ENCODE peak calls at places on chromosomes 11 and 22, in six cellular contexts. T is IMR-90; H is thoracic aorta; Q is ovary; U is SK-N-SH; M is CD8-positive, alpha-beta T cell. A is an unnamed sample. For H3K27me3 and H3K9me3, the result is how much of the 10 kb centered on the place peaks cover.

GRCh38 chr11:59755701-59756495 is 722 bp downstream of the STX3 start:
- DNase-seq in U (peak), Q (peak), T (peak), M (no peak), H (peak), A (peak)

GRCh38 chr11:59175104-59175503 is 3.2 kb downstream of the DTX4 start:
- DNase-seq in H (no peak), M (no peak), Q (no peak), T (no peak), U (no peak), A (peak)

GRCh38 chr22:44567846-44568493 is 69.9 kb upstream of the RTL6 start:
- DNase-seq in M (peak), T (peak), H (no peak), U (no peak), Q (peak), A (peak)

GRCh38 chr22:30079952-30080533 is at the start of gene HORMAD2:
- DNase-seq in Q (no peak), U (no peak), H (no peak), T (no peak), M (no peak), A (no peak)

GRCh38 chr11:125062931-125063428 is at the start of gene SLC37A2:
- DNase-seq in H (peak), T (peak), M (no peak), U (peak), Q (peak), A (peak)

GRCh38 chr22:43241699-43242386 is 54.9 kb upstream of the TTLL12 start:
- DNase-seq in H (no peak), M (no peak), U (no peak), T (no peak), Q (no peak), A (no peak)

GRCh38 chr11:36454991-36455611 is 55.0 kb downstream of the TRAF6 start:
- DNase-seq in U (no peak), H (no peak), T (no peak), M (no peak), Q (peak), A (peak)

GRCh38 chr11:33721291-33721840 is 14.9 kb downstream of the CD59 start:
- DNase-seq in U (no peak), H (no peak), T (peak), Q (no peak), M (no peak), A (peak)

GRCh38 chr11:15657264-15657663 is 542.5 kb downstream of the INSC start:
- DNase-seq in T (no peak), Q (no peak), H (no peak), U (no peak), M (no peak), A (no peak)

GRCh38 chr22:27331526-27332281 is 469.9 kb downstream of the MN1 start:
- DNase-seq in T (peak), H (peak), M (no peak), U (peak), Q (peak), A (no peak)

GRCh38 chr11:30454108-30454507 is 131.2 kb downstream of the ARL14EP start:
- DNase-seq in T (no peak), Q (no peak), H (no peak), M (no peak), U (no peak), A (no peak)

GRCh38 chr22:31615940-31616314 is 46.1 kb downstream of the PISD start:
- DNase-seq in T (no peak), M (no peak), Q (no peak), H (no peak), U (no peak), A (no peak)

GRCh38 chr22:44578516-44579230 is 80.6 kb upstream of the RTL6 start:
- DNase-seq in U (no peak), T (no peak), H (no peak), Q (no peak), M (no peak), A (no peak)

GRCh38 chr22:17969732-17970131 is 54.6 kb downstream of the MICAL3 start:
- DNase-seq in M (no peak), H (peak), Q (peak), T (peak), U (no peak), A (no peak)

GRCh38 chr22:30773919-30774318 is 79.2 kb downstream of the OSBP2 start:
- DNase-seq in Q (no peak), H (no peak), M (no peak), T (no peak), U (no peak), A (no peak)

GRCh38 chr11:80167766-80168165 is 726.9 kb upstream of the TENM4 start:
- DNase-seq in T (no peak), Q (no peak), H (no peak), U (no peak), M (no peak), A (no peak)

GRCh38 chr11:110829873-110830272 is 117.6 kb upstream of the ARHGAP20 start:
- DNase-seq in H (no peak), U (no peak), Q (no peak), M (no peak), T (no peak), A (no peak)

GRCh38 chr11:132976115-132976514 is 556.2 kb downstream of the OPCML start:
- DNase-seq in T (no peak), H (no peak), Q (no peak), U (no peak), M (no peak), A (no peak)

GRCh38 chr11:62370743-62371440 is 33.6 kb downstream of the ASRGL1 start:
- DNase-seq in U (no peak), Q (no peak), M (peak), T (no peak), H (no peak), A (no peak)

GRCh38 chr11:47144541-47144940 is 32.1 kb downstream of the ARFGAP2 start:
- DNase-seq in U (no peak), H (no peak), Q (no peak), M (no peak), T (no peak), A (no peak)

GRCh38 chr22:39185601-39186012 is 33.1 kb upstream of the CBX7 start:
- DNase-seq in T (peak), M (no peak), H (no peak), U (no peak), Q (no peak), A (no peak)

GRCh38 chr11:102226702-102227101 is 90.6 kb upstream of the BIRC3 start:
- DNase-seq in Q (no peak), M (no peak), U (no peak), H (no peak), T (peak), A (no peak)

GRCh38 chr11:76257040-76257730 is 50.9 kb upstream of the WNT11 start:
- DNase-seq in Q (no peak), U (no peak), H (no peak), M (no peak), T (no peak), A (no peak)

GRCh38 chr11:71080239-71081097 is 171.9 kb downstream of the SHANK2 start:
- DNase-seq in T (peak), M (no peak), U (peak), H (no peak), Q (no peak), A (peak)

GRCh38 chr11:27291954-27292641 is 70.9 kb downstream of the CCDC34 start:
- DNase-seq in U (no peak), M (no peak), T (no peak), H (no peak), Q (no peak), A (no peak)

GRCh38 chr11:101913631-101914030 is 1.2 kb upstream of the CEP126 start:
- DNase-seq in Q (no peak), U (no peak), H (no peak), T (no peak), M (no peak), A (no peak)

GRCh38 chr11:25793637-25794036 is 538.3 kb upstream of the ANO3 start:
- DNase-seq in U (no peak), H (no peak), Q (no peak), M (no peak), T (no peak), A (no peak)

GRCh38 chr11:79940165-79940564 is 499.3 kb upstream of the TENM4 start:
- DNase-seq in M (no peak), H (no peak), T (peak), Q (no peak), U (no peak), A (no peak)

GRCh38 chr11:120674537-120674936 is 163.0 kb downstream of the GRIK4 start:
- DNase-seq in M (no peak), Q (no peak), U (no peak), T (peak), H (no peak), A (peak)

GRCh38 chr11:69968407-69969347 is 109.4 kb upstream of the ANO1 start:
- DNase-seq in T (no peak), Q (peak), M (no peak), U (no peak), H (no peak), A (no peak)

GRCh38 chr11:74024630-74025029 is 15.7 kb upstream of the UCP3 start:
- DNase-seq in T (peak), Q (no peak), U (no peak), M (no peak), H (peak), A (peak)

GRCh38 chr22:35092146-35092805 is 26.3 kb downstream of the ISX start:
- DNase-seq in Q (no peak), T (no peak), U (no peak), M (no peak), H (no peak), A (no peak)

GRCh38 chr11:94815705-94816344 is 47.7 kb downstream of the AMOTL1 start:
- DNase-seq in M (no peak), H (no peak), U (no peak), Q (no peak), T (no peak), A (no peak)

GRCh38 chr11:44269369-44270351 is 40.3 kb downstream of the ALX4 start:
- DNase-seq in H (no peak), T (peak), Q (peak), U (no peak), M (no peak), A (peak)

GRCh38 chr11:113581713-113582112 is 106.5 kb upstream of the DRD2 start:
- DNase-seq in M (no peak), H (no peak), T (no peak), U (no peak), Q (no peak), A (no peak)

GRCh38 chr11:87871071-87871470 is 304.2 kb downstream of the RAB38 start:
- DNase-seq in M (no peak), Q (no peak), T (no peak), U (no peak), H (no peak), A (no peak)

GRCh38 chr11:73830261-73830660 is 42.6 kb downstream of the MRPL48 start:
- DNase-seq in Q (no peak), M (no peak), U (no peak), T (no peak), H (no peak), A (no peak)

GRCh38 chr11:14275081-14275480 is 83.9 kb downstream of the RRAS2 start:
- DNase-seq in H (no peak), Q (no peak), U (no peak), M (no peak), T (peak), A (no peak)

DNA sequence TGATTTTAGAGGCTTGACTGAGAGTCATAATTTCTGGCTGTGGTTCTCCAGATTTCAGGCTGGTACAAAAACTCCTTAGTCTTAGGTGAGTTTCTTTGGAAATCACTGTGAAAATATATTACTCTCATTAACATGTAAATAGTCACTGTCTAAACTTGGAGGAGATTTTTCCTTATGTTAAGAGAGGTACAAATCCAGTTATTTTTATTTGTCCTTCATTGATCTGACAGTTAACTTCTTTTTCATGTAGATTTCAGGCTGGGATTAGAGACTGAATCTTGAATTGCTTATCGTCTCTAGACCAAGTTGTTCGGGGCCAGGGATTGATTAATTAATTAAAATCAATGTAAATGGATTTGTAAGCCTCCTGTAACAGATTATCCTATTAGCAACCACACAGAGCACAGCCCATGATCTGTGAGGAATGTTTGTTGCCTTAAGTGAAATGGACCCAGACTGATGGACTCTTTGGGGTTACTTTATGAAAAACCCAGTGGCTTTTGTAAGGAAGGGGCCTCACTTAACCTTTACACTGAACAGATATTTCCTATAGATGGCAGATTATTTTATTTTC is 21.1 kb downstream of the TEAD1 start:
- DNase-seq in Q (no peak), T (no peak), M (no peak), H (no peak), U (no peak), A (no peak)
- H3K27me3 ChIP-seq in Q (under half), T (under half), M (under half), H (under half), U (under half), A (under half)

DNA sequence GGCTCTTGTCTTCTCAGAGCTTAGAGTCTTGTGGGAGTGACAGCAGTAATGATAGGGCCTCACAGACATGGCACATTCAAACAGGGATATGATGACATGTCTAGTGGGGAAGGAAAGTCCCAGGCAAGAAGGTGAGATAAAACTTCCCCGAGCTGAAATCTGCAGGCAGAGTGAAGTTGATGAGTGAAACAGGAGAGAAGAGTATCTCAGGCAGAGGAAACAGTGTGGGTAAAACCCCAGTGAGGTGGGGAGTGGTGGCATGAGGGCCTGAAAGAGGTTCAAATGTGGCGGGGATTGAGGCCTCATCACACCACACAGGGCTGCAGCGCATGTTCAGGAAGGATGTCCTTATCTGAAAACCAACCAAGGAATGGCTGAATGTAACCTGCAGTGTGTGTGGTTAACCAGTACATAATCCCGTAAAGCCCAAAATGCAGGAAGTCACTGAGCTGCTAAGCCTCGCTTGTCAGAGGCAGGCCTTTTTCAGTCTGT is 153.8 kb upstream of the E2F8 start:
- DNase-seq in U (no peak), H (no peak), M (no peak), T (no peak), Q (no peak), A (no peak)
- H3K27ac ChIP-seq in U (no peak), H (no peak), M (no peak), T (no peak), Q (no peak), A (no peak)

GRCh38 chr22:47781024-47781423 is 1018.6 kb downstream of the TBC1D22A start:
- DNase-seq in H (no peak), T (no peak), Q (no peak), M (no peak), U (no peak), A (no peak)
- H3K9me3 ChIP-seq in H (under half), T (half or more), Q (under half), M (under half), U (under half), A (under half)

DNA sequence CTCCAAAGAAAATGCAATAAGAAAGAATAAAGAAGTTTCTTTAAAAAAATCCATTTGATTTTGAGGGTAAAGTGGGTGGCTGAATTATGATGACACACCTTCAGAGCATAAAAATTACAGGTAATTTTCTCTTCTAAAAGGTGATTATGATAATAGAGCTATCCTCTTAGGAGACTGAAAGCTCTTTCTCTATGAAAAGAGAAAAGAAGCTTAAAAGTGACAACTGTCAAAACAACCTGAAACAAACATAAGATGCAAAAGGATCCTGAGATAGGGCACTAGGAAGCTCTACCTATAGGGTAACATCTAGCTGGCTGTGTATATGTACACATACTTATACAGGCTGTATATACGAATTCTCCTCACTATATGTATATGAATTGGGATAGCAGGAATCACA is 270.2 kb downstream of the GUCY1A2 start:
- DNase-seq in H (no peak), T (no peak), U (no peak), M (no peak), Q (no peak), A (no peak)
- H3K27me3 ChIP-seq in H (under half), T (under half), U (under half), M (under half), Q (under half), A (under half)

GRCh38 chr22:37060801-37061610 is 9.5 kb downstream of the KCTD17 start:
- DNase-seq in Q (no peak), M (no peak), T (no peak), U (no peak), H (no peak), A (no peak)
- H3K27ac ChIP-seq in Q (no peak), M (no peak), T (no peak), U (no peak), H (no peak), A (no peak)

GRCh38 chr11:54946429-54946828 is 239.8 kb downstream of the OR4A5 start:
- DNase-seq in Q (no peak), T (no peak), H (no peak), M (no peak), U (no peak), A (no peak)

DNA sequence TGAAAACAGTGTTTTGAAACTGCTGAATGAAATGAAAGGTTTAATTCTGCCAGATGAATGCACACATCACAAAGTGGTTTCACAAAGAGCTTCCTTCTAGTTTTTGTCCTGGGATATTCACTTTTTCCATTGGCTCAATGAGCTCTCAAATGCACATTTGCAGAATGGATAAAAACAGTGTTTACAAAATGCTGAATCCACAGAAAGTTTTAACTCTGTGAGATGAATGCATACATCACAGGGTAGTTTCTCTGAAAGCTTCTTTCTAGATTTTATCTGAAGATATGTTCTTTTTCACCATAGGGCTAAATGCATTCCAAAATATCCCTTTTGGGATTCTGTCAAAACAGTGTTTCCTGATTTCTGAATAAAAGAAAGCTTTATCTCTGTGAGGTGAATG is 237.6 kb downstream of the OR4A5 start:
- DNase-seq in H (no peak), M (no peak), T (no peak), Q (no peak), U (no peak), A (no peak)
- H3K9me3 ChIP-seq in H (under half), M (under half), T (under half), Q (under half), U (under half), A (under half)

DNA sequence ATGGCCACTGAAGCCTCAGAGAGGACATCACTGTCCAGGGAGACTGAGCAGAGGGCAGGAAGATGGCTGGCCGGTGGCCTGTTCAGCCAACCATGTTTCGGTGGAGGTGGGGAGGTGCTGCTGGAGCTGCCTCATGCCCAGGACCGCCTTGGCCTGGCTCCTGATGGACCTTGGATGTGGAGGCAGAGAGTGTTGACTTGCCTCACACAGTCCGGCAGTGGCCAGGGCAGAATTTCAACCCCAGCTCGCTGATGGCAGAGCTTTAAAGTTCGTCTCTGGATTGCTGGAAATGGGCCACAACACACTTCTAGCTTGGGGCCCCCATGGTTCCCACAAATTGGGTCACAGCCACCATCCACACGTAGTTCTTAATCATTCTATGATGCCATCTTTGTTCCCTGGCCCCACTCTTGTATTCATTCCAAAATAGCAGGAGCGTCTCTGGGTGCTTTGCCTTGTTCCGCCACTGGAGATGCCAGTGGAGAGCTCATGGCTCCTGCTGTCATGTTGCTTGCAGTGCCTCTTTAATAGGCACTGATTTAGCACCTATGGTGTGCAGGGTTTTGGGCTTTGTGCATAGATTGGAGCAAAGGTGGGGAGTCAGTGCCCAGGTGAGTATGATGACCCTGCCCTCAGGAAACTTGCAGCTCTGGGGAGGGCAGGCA is 5.6 kb downstream of the MAPK8IP1 start:
- DNase-seq in Q (no peak), H (no peak), T (no peak), U (peak), M (no peak), A (no peak)
- H3K27me3 ChIP-seq in Q (under half), H (under half), T (under half), U (under half), M (under half), A (under half)